ENCODE peak calls at places on chromosomes 16 and 17, in seven cellular contexts. J is left ventricle myocardium inferior, P is sigmoid colon, Q is uterus, B is transverse colon, H is upper lobe of right lung, W is BE2C. M is an unnamed sample. For H3K9me3, the result is how much of the 10 kb centered on the place peaks cover.

GRCh38 chr17:83056583-83057396 is 22.6 kb upstream of the METRNL start:
- DNase-seq in J (no peak), P (peak), Q (peak), B (no peak), H (peak), W (no peak), M (no peak)

GRCh38 chr17:78381601-78382168 is 3.2 kb downstream of the PGS1 start:
- DNase-seq in J (no peak), P (no peak), Q (no peak), B (no peak), H (no peak), W (no peak), M (no peak)

GRCh38 chr17:31085563-31085962 is 9.2 kb upstream of the NF1 start:
- DNase-seq in J (no peak), P (no peak), Q (no peak), B (no peak), H (no peak), W (no peak), M (no peak)

GRCh38 chr16:57335361-57335760 is 23.2 kb upstream of the CCL22 start:
- DNase-seq in J (no peak), P (no peak), Q (no peak), B (no peak), H (no peak), W (no peak), M (peak)

GRCh38 chr17:19388791-19389190 is 1.8 kb upstream of the MFAP4 start:
- DNase-seq in J (no peak), P (peak), Q (peak), B (peak), H (no peak), W (no peak), M (no peak)

GRCh38 chr16:13780841-13781553 is 139.0 kb upstream of the ERCC4 start:
- DNase-seq in J (no peak), P (no peak), Q (no peak), B (no peak), H (no peak), W (no peak), M (no peak)

GRCh38 chr16:84761448-84762368 is 58.1 kb upstream of the CRISPLD2 start:
- DNase-seq in J (no peak), P (peak), Q (no peak), B (no peak), H (no peak), W (no peak), M (no peak)

GRCh38 chr17:17666111-17666714 is 15.0 kb upstream of the RAI1 start:
- DNase-seq in J (no peak), P (no peak), Q (no peak), B (peak), H (no peak), W (no peak), M (no peak)

GRCh38 chr17:28368306-28368831 is 1.7 kb downstream of the VTN start:
- DNase-seq in J (no peak), P (no peak), Q (no peak), B (no peak), H (peak), W (no peak), M (no peak)

GRCh38 chr17:75819723-75820410 is 24.3 kb downstream of the UNC13D start:
- DNase-seq in J (no peak), P (no peak), Q (no peak), B (no peak), H (no peak), W (no peak), M (no peak)

GRCh38 chr17:27076814-27077213 is 217.1 kb upstream of the WSB1 start:
- DNase-seq in J (no peak), P (no peak), Q (no peak), B (no peak), H (no peak), W (no peak), M (no peak)

GRCh38 chr16:88866151-88866920 is at the start of gene PABPN1L:
- DNase-seq in J (no peak), P (no peak), Q (no peak), B (no peak), H (no peak), W (no peak), M (no peak)

GRCh38 chr17:79811036-79811887 is 14.4 kb upstream of the CBX8 start:
- DNase-seq in J (no peak), P (peak), Q (no peak), B (no peak), H (no peak), W (peak), M (no peak)

GRCh38 chr17:11693284-11693683 is 95.0 kb downstream of the DNAH9 start:
- DNase-seq in J (no peak), P (no peak), Q (no peak), B (no peak), H (no peak), W (no peak), M (peak)

GRCh38 chr17:67238976-67239375 is 6.0 kb downstream of the HELZ start:
- DNase-seq in J (no peak), P (no peak), Q (no peak), B (no peak), H (no peak), W (no peak), M (no peak)

GRCh38 chr16:81752225-81752875 is 26.7 kb upstream of the PLCG2 start:
- DNase-seq in J (peak), P (peak), Q (no peak), B (peak), H (peak), W (no peak), M (peak)

GRCh38 chr17:29569245-29569950 is 897 bp downstream of the TP53I13 start:
- DNase-seq in J (no peak), P (peak), Q (no peak), B (no peak), H (peak), W (no peak), M (no peak)

GRCh38 chr17:50283714-50284432 is 9.6 kb downstream of the TMEM92 start:
- DNase-seq in J (no peak), P (no peak), Q (no peak), B (no peak), H (no peak), W (no peak), M (no peak)

GRCh38 chr16:56355221-56355620 is 70.1 kb downstream of the AMFR start:
- DNase-seq in J (no peak), P (peak), Q (peak), B (no peak), H (no peak), W (peak), M (no peak)

GRCh38 chr16:64475627-64476351 is 646.1 kb downstream of the CDH11 start:
- DNase-seq in J (no peak), P (no peak), Q (no peak), B (no peak), H (no peak), W (no peak), M (no peak)

GRCh38 chr17:57671546-57672204 is 73.4 kb downstream of the CCDC182 start:
- DNase-seq in J (peak), P (peak), Q (peak), B (peak), H (peak), W (peak), M (peak)

GRCh38 chr17:45006927-45007461 is 38.9 kb upstream of the C1QL1 start:
- DNase-seq in J (no peak), P (no peak), Q (no peak), B (no peak), H (no peak), W (no peak), M (no peak)
- TF ChIP-seq CTCF in J (no peak), P (no peak), Q (no peak), B (no peak), H (no peak), W (no peak), M (peak)

GRCh38 chr16:50027829-50028228 is 2.8 kb downstream of the CNEP1R1 start:
- DNase-seq in J (no peak), P (no peak), Q (no peak), B (no peak), H (no peak), W (no peak), M (no peak)
- H3K9me3 ChIP-seq in J (under half), P (under half), Q (under half), B (under half), H (under half), W (under half), M (under half)

DNA sequence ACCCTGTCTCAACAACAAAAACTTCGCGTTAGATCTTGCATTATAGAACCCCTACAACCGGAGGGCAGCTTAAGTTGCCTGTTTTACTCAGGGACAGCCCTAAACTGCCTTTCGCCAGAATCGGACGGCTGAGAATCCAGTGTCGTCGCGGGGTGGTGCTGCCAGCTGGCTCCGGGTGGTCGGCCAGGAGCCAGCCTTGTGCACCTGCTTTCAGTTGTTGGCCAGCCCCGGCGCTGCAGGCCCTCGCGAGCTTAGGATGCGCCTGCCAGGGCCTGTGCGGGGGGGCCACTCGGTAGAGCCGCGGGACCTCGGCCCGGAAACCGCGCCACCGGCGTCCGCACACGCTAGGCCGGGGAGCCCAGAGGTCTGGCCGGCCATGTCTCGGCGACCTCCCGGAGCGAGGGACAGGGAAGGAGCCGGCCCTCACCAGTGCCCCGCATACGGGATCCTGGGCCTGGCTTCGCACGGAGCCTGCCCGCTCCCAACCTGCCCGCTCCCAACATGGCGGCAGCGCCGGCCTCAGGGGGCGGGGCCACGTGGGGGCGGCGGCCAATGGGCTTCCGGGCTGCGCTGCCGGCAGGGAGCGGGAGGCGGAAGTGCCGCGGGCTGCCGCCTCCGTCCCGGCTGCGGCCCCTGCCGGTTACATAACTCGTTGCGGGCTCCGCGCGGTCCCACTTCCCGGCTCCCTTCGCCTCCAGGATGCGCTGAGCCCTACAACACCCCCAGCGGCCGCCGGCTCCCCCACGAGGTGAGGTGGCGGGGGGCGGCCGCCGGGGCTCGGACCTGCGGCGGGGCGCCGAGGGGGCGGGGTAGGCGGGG is 14.2 kb downstream of the NAA60 start:
- DNase-seq in J (peak), P (peak), Q (peak), B (peak), H (peak), W (peak), M (peak)
- TF ChIP-seq CTCF in J (peak), P (no peak), Q (peak), B (peak), H (peak), W (peak), M (peak)

GRCh38 chr17:70327723-70328122 is 158.4 kb downstream of the KCNJ2 start:
- DNase-seq in J (no peak), P (no peak), Q (no peak), B (no peak), H (no peak), W (no peak), M (no peak)
- H3K9me3 ChIP-seq in J (under half), P (under half), Q (under half), B (under half), H (under half), W (under half), M (under half)

DNA sequence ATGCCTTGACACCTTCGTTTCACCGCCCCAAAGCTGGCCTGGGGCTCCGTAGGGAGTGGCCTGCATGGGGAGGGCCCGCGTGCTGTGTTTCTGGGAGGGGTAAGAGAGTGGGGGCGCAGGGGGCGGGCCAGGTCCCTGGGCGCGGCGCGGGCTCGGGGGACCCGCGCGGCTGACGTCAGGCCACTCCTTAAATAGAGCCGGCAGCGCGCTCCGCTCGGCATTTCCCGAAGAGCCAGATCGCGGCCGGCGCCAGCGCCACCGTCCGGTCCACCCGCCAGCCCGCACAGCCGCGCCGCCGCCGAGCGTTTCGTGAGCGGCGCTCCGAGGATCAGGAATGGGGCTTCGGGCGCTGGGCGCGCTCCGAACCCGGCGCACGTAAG is at the start of gene HS3ST2:
- DNase-seq in J (peak), P (peak), Q (no peak), B (peak), H (peak), W (peak), M (no peak)
- TF ChIP-seq CTCF in J (peak), P (no peak), Q (no peak), B (peak), H (peak), W (peak), M (peak)

DNA sequence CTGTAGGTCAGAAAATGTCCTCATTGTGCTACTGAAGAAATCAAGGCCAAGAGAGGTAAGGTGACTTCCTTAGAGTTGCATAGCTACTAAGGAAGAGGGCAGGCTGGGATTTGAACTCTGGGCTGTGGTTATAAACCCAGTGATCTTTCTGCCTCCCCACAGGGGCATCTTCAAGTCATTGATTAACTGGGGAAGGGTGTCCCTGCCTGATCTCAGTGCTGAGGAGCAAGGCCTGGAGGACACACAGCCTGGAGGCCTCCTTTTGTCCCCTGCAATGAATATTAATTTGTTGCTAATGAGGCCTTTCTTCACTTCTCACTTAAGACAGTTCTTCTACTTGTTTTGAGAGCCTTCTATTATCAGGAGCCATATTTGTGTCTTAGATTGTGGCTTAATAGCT is 83.8 kb downstream of the KATNIP start:
- DNase-seq in J (no peak), P (no peak), Q (no peak), B (no peak), H (no peak), W (no peak), M (no peak)
- H3K9me3 ChIP-seq in J (under half), P (under half), Q (under half), B (under half), H (under half), W (under half), M (under half)

GRCh38 chr16:3999890-4000325 is 116.3 kb downstream of the ADCY9 start:
- DNase-seq in J (no peak), P (no peak), Q (no peak), B (no peak), H (no peak), W (no peak), M (no peak)

GRCh38 chr16:3999479-3999868 is 116.8 kb downstream of the ADCY9 start:
- DNase-seq in J (peak), P (peak), Q (peak), B (no peak), H (no peak), W (no peak), M (no peak)

GRCh38 chr16:4003166-4003565 is 113.1 kb downstream of the ADCY9 start:
- DNase-seq in J (no peak), P (no peak), Q (no peak), B (no peak), H (no peak), W (no peak), M (no peak)

GRCh38 chr16:3997231-3997841 is 116.8 kb upstream of the CREBBP start:
- DNase-seq in J (no peak), P (no peak), Q (no peak), B (no peak), H (no peak), W (no peak), M (no peak)

DNA sequence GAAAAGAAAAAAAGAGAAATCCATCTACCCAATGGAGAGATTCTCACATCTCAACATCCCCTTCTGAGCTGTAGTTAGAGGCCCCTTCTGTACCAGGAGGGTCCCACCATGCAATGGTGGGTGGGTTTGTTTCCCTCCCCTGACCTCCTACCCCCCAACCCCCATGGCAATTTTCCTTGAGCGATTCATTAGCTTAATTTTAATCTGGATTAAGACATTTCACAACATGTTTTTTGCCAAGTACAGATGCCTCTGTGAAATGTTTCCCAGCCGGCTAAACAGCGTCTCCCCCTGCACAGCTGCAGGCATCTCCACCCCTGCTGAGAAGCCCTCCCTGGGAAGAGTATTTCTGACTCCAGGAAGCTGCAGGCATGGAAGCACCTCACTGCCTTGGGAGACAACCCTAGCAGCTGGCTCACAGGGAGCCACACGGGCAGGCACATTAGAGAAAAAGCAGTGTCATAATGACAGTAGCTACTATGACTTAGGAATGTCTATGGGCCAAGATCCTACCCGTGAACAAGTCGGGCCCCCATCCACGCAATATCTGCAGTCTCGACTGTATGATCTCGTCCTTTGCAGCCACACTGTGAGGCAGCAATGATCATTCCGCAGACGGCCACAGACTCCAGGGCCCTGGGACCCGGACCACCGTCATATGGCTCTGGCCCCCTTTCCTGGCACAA is 117.3 kb downstream of the ADCY9 start:
- DNase-seq in J (no peak), P (no peak), Q (peak), B (no peak), H (no peak), W (no peak), M (no peak)
- TF ChIP-seq CTCF in J (no peak), P (no peak), Q (no peak), B (no peak), H (no peak), W (no peak), M (no peak)

DNA sequence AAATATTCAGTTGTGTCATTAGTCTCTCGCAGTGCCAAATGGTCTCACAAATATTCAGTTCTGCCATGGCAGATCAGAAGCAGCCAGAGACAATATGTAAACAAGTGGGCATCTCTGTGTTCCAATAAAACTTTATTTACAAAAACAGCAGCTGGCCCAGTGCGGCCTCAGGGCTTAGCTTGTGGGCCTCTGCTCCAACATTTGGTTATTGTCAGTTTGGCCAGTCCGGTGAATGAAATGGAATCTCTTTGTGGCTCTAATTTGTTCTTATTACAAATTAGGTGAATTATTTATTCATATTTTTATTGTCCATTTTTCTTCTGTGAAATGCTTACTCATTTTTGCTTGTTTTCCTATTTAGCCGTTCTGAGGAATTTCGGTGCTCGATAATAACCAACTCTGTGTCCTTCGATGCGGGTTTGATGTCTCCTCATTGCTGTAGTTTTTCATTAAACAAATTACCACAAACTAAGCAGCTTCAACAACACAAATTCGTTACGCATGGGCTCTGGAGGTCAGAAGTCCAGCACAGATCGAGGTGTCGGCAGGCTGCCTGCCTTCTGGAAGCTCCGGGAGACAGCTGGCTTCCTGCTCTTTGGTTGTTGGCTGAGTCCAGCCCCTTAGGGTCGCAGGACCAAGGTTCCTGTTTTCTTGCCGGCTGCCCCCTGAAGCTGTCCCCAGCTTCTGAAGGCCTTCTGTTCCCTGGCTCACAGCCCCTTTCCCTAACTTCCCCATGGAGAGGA is 4.1 kb upstream of the SLC38A10 start:
- DNase-seq in J (no peak), P (no peak), Q (no peak), B (no peak), H (no peak), W (no peak), M (no peak)
- H3K9me3 ChIP-seq in J (under half), P (under half), Q (under half), B (under half), H (under half), W (under half), M (under half)

GRCh38 chr17:55527520-55528118 is 16.4 kb upstream of the SMIM36 start:
- DNase-seq in J (no peak), P (no peak), Q (peak), B (no peak), H (no peak), W (peak), M (no peak)
- TF ChIP-seq CTCF in J (peak), P (peak), Q (peak), B (peak), H (peak), W (peak), M (peak)